ENCODE peak calls at places on chromosome 21, in six cellular contexts. One of them, this sample, is unnamed.

GRCh38 chr21:26952274-26953066 is 14.4 kb downstream of the ADAMTS5 start:
- DNase-seq in fibroblast of lung: no peak
- DNase-seq in A549: no peak
- DNase-seq in CD8-positive, alpha-beta T cell: no peak
- DNase-seq in left ventricle myocardium inferior: no peak
- DNase-seq in aorta: no peak
- DNase-seq in this sample: no peak

GRCh38 chr21:18443085-18443484 is 39.5 kb upstream of the TMPRSS15 start:
- DNase-seq in fibroblast of lung: no peak
- DNase-seq in A549: no peak
- DNase-seq in CD8-positive, alpha-beta T cell: no peak
- DNase-seq in left ventricle myocardium inferior: no peak
- DNase-seq in aorta: no peak
- DNase-seq in this sample: no peak

GRCh38 chr21:22900511-22900910 is 1902.3 kb downstream of the NCAM2 start:
- DNase-seq in fibroblast of lung: no peak
- DNase-seq in A549: no peak
- DNase-seq in CD8-positive, alpha-beta T cell: no peak
- DNase-seq in left ventricle myocardium inferior: no peak
- DNase-seq in aorta: no peak
- DNase-seq in this sample: no peak

GRCh38 chr21:40351006-40351405 is 483.8 kb downstream of the PCP4 start:
- DNase-seq in fibroblast of lung: no peak
- DNase-seq in A549: no peak
- DNase-seq in CD8-positive, alpha-beta T cell: no peak
- DNase-seq in left ventricle myocardium inferior: no peak
- DNase-seq in aorta: no peak
- DNase-seq in this sample: no peak

GRCh38 chr21:27677547-27677946 is 710.7 kb upstream of the ADAMTS5 start:
- DNase-seq in fibroblast of lung: no peak
- DNase-seq in A549: no peak
- DNase-seq in CD8-positive, alpha-beta T cell: no peak
- DNase-seq in left ventricle myocardium inferior: no peak
- DNase-seq in aorta: no peak
- DNase-seq in this sample: no peak

GRCh38 chr21:15422761-15423160 is 307.0 kb upstream of the USP25 start:
- DNase-seq in fibroblast of lung: peak
- DNase-seq in A549: no peak
- DNase-seq in CD8-positive, alpha-beta T cell: no peak
- DNase-seq in left ventricle myocardium inferior: no peak
- DNase-seq in aorta: no peak
- DNase-seq in this sample: no peak

GRCh38 chr21:38170283-38170682 is 86.5 kb upstream of the KCNJ15 start:
- DNase-seq in fibroblast of lung: peak
- DNase-seq in A549: peak
- DNase-seq in CD8-positive, alpha-beta T cell: no peak
- DNase-seq in left ventricle myocardium inferior: no peak
- DNase-seq in aorta: no peak
- DNase-seq in this sample: no peak

GRCh38 chr21:27564684-27565280 is 597.9 kb upstream of the ADAMTS5 start:
- DNase-seq in fibroblast of lung: peak
- DNase-seq in A549: peak
- DNase-seq in CD8-positive, alpha-beta T cell: no peak
- DNase-seq in left ventricle myocardium inferior: peak
- DNase-seq in aorta: no peak
- DNase-seq in this sample: no peak

GRCh38 chr21:25330266-25330665 is 277.0 kb downstream of the MRPL39 start:
- DNase-seq in fibroblast of lung: peak
- DNase-seq in A549: no peak
- DNase-seq in CD8-positive, alpha-beta T cell: no peak
- DNase-seq in left ventricle myocardium inferior: no peak
- DNase-seq in aorta: no peak
- DNase-seq in this sample: no peak

GRCh38 chr21:25898671-25899070 is 163.9 kb downstream of the GABPA start:
- DNase-seq in fibroblast of lung: no peak
- DNase-seq in A549: no peak
- DNase-seq in CD8-positive, alpha-beta T cell: no peak
- DNase-seq in left ventricle myocardium inferior: no peak
- DNase-seq in aorta: no peak
- DNase-seq in this sample: no peak

GRCh38 chr21:39882186-39882882 is 15.1 kb downstream of the PCP4 start:
- DNase-seq in fibroblast of lung: no peak
- DNase-seq in A549: no peak
- DNase-seq in CD8-positive, alpha-beta T cell: no peak
- DNase-seq in left ventricle myocardium inferior: no peak
- DNase-seq in aorta: no peak
- DNase-seq in this sample: no peak

GRCh38 chr21:23740463-23740862 is 1866.8 kb downstream of the MRPL39 start:
- DNase-seq in fibroblast of lung: no peak
- DNase-seq in A549: no peak
- DNase-seq in CD8-positive, alpha-beta T cell: no peak
- DNase-seq in left ventricle myocardium inferior: no peak
- DNase-seq in aorta: no peak
- DNase-seq in this sample: no peak

GRCh38 chr21:26845066-26845749 is at the start of gene ADAMTS1:
- DNase-seq in fibroblast of lung: peak
- DNase-seq in A549: peak
- DNase-seq in CD8-positive, alpha-beta T cell: peak
- DNase-seq in left ventricle myocardium inferior: peak
- DNase-seq in aorta: peak
- DNase-seq in this sample: no peak

GRCh38 chr21:39911286-39911685 is 44.0 kb downstream of the PCP4 start:
- DNase-seq in fibroblast of lung: no peak
- DNase-seq in A549: no peak
- DNase-seq in CD8-positive, alpha-beta T cell: no peak
- DNase-seq in left ventricle myocardium inferior: no peak
- DNase-seq in aorta: no peak
- DNase-seq in this sample: no peak

GRCh38 chr21:38126677-38127271 is 130.0 kb upstream of the KCNJ15 start:
- DNase-seq in fibroblast of lung: peak
- DNase-seq in A549: peak
- DNase-seq in CD8-positive, alpha-beta T cell: peak
- DNase-seq in left ventricle myocardium inferior: peak
- DNase-seq in aorta: peak
- DNase-seq in this sample: peak

GRCh38 chr21:18403685-18404084 is at the start of gene TMPRSS15:
- DNase-seq in fibroblast of lung: no peak
- DNase-seq in A549: no peak
- DNase-seq in CD8-positive, alpha-beta T cell: no peak
- DNase-seq in left ventricle myocardium inferior: no peak
- DNase-seq in aorta: no peak
- DNase-seq in this sample: no peak

GRCh38 chr21:20016431-20017005 is 981.7 kb upstream of the NCAM2 start:
- DNase-seq in fibroblast of lung: no peak
- DNase-seq in A549: no peak
- DNase-seq in CD8-positive, alpha-beta T cell: no peak
- DNase-seq in left ventricle myocardium inferior: no peak
- DNase-seq in aorta: no peak
- DNase-seq in this sample: no peak

GRCh38 chr21:32185103-32185502 is 93.7 kb downstream of the MIS18A start:
- DNase-seq in fibroblast of lung: no peak
- DNase-seq in A549: no peak
- DNase-seq in CD8-positive, alpha-beta T cell: no peak
- DNase-seq in left ventricle myocardium inferior: no peak
- DNase-seq in aorta: no peak
- DNase-seq in this sample: no peak

DNA sequence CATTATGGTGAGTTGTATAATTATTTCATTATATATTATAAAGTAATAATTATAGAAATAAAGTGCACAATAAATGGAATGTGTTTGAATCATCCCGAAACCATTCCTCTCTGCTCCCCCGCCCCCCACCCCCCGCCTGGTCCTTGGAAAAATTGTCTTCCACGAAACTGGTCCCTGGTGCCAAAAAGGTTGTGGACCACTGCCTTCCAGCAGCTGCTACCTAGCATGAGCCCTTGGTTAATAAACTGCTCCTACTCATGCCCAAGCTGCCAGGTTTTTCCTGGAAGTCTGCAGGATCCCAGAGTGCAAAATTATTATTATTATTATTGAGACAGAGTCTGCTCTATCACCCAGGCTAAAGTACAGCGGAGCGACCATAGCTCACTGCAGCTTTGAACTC is 6.8 kb upstream of the IFNGR2 start:
- DNase-seq in fibroblast of lung: no peak
- DNase-seq in A549: no peak
- DNase-seq in CD8-positive, alpha-beta T cell: no peak
- DNase-seq in left ventricle myocardium inferior: no peak
- DNase-seq in aorta: no peak
- DNase-seq in this sample: no peak
- H3K27ac ChIP-seq in fibroblast of lung: no peak
- H3K27ac ChIP-seq in A549: no peak
- H3K27ac ChIP-seq in CD8-positive, alpha-beta T cell: no peak
- H3K27ac ChIP-seq in left ventricle myocardium inferior: peak
- H3K27ac ChIP-seq in aorta: no peak
- H3K27ac ChIP-seq in this sample: no peak

GRCh38 chr21:33433001-33433400 is 29.8 kb downstream of the IFNGR2 start:
- DNase-seq in fibroblast of lung: no peak
- DNase-seq in A549: no peak
- DNase-seq in CD8-positive, alpha-beta T cell: no peak
- DNase-seq in left ventricle myocardium inferior: no peak
- DNase-seq in aorta: no peak
- DNase-seq in this sample: no peak

GRCh38 chr21:33437140-33437539 is 33.9 kb downstream of the IFNGR2 start:
- DNase-seq in fibroblast of lung: no peak
- DNase-seq in A549: no peak
- DNase-seq in CD8-positive, alpha-beta T cell: no peak
- DNase-seq in left ventricle myocardium inferior: no peak
- DNase-seq in aorta: no peak
- DNase-seq in this sample: no peak

GRCh38 chr21:33432496-33432895 is 29.3 kb downstream of the IFNGR2 start:
- DNase-seq in fibroblast of lung: no peak
- DNase-seq in A549: no peak
- DNase-seq in CD8-positive, alpha-beta T cell: no peak
- DNase-seq in left ventricle myocardium inferior: no peak
- DNase-seq in aorta: no peak
- DNase-seq in this sample: no peak

GRCh38 chr21:33433425-33434114 is 30.4 kb downstream of the IFNGR2 start:
- DNase-seq in fibroblast of lung: no peak
- DNase-seq in A549: no peak
- DNase-seq in CD8-positive, alpha-beta T cell: no peak
- DNase-seq in left ventricle myocardium inferior: no peak
- DNase-seq in aorta: no peak
- DNase-seq in this sample: no peak

DNA sequence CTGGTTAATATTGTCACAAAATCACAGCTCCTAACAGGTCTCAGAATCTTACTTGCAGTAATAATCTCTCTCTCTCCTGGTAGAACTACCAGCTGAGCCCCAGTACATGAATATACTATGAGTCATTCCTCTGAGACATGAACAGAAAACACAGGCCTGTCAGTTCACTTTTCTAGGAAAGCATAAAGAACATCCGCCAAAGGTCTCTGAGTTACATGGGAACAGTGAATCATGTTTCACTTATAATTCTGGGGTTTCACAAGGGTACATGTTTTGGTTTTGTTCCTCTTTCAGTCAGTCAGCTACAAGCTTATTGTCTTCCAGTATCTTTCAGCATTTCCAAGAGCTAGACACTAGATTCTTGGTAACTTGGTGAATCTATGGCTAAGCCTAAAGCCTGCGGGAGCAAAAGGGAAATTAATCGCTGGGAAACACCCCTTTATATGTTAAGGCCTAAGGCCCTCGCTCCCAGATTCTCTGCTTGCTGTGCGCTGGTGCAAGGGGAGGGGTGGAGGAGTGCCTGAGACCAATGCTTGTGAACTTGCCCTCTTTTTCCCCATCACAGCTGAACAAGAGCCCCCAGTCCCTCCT is 31.7 kb downstream of the IFNGR2 start:
- DNase-seq in fibroblast of lung: peak
- DNase-seq in A549: no peak
- DNase-seq in CD8-positive, alpha-beta T cell: no peak
- DNase-seq in left ventricle myocardium inferior: no peak
- DNase-seq in aorta: no peak
- DNase-seq in this sample: no peak
- H3K27ac ChIP-seq in fibroblast of lung: peak
- H3K27ac ChIP-seq in A549: no peak
- H3K27ac ChIP-seq in CD8-positive, alpha-beta T cell: no peak
- H3K27ac ChIP-seq in left ventricle myocardium inferior: peak
- H3K27ac ChIP-seq in aorta: peak
- H3K27ac ChIP-seq in this sample: no peak

GRCh38 chr21:44880762-44881585 is 7.5 kb upstream of the PTTG1IP start:
- DNase-seq in fibroblast of lung: peak
- DNase-seq in A549: no peak
- DNase-seq in CD8-positive, alpha-beta T cell: no peak
- DNase-seq in left ventricle myocardium inferior: no peak
- DNase-seq in aorta: peak
- DNase-seq in this sample: no peak
- H3K27ac ChIP-seq in fibroblast of lung: no peak
- H3K27ac ChIP-seq in A549: peak
- H3K27ac ChIP-seq in CD8-positive, alpha-beta T cell: no peak
- H3K27ac ChIP-seq in left ventricle myocardium inferior: peak
- H3K27ac ChIP-seq in aorta: no peak
- H3K27ac ChIP-seq in this sample: no peak

GRCh38 chr21:17105972-17106371 is 406.9 kb upstream of the CXADR start:
- DNase-seq in fibroblast of lung: no peak
- DNase-seq in A549: no peak
- DNase-seq in CD8-positive, alpha-beta T cell: no peak
- DNase-seq in left ventricle myocardium inferior: no peak
- DNase-seq in aorta: no peak
- DNase-seq in this sample: no peak
- H3K27ac ChIP-seq in fibroblast of lung: no peak
- H3K27ac ChIP-seq in A549: no peak
- H3K27ac ChIP-seq in CD8-positive, alpha-beta T cell: no peak
- H3K27ac ChIP-seq in left ventricle myocardium inferior: no peak
- H3K27ac ChIP-seq in aorta: no peak
- H3K27ac ChIP-seq in this sample: no peak

DNA sequence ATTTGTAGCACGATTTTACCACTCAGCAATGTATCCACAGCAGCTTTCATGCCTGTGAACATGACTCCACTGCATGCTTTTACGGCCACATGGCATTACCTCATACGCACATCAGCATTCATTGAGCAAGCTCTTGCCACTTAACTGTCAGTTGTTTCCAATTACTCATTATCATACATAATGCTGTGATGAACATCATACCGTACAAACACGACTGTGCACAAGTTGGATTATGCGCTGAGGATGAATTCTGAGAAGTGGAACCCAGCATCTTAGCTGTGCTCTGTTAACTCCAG is 9.6 kb downstream of the UMODL1 start:
- DNase-seq in fibroblast of lung: peak
- DNase-seq in A549: no peak
- DNase-seq in CD8-positive, alpha-beta T cell: no peak
- DNase-seq in left ventricle myocardium inferior: no peak
- DNase-seq in aorta: no peak
- DNase-seq in this sample: no peak
- H3K27ac ChIP-seq in fibroblast of lung: no peak
- H3K27ac ChIP-seq in A549: no peak
- H3K27ac ChIP-seq in CD8-positive, alpha-beta T cell: no peak
- H3K27ac ChIP-seq in left ventricle myocardium inferior: no peak
- H3K27ac ChIP-seq in aorta: no peak
- H3K27ac ChIP-seq in this sample: no peak

This sample was measured in iPS DF 6.9.